ENCODE peak calls at places on chromosomes 6 and 20, in ten cellular contexts. M is cardiac muscle cell, K is AG09309, N is PC-3, U is AG10803, B is fibroblast of pulmonary artery, H is ascending aorta, Q is foreskin fibroblast, F is GM23338, C is brain microvascular endothelial cell. X is an unnamed sample.

GRCh38 chr20:60693513-60694133 is 558.4 kb upstream of the CDH4 start:
- DNase-seq in M (no peak), K (no peak), N (no peak), U (no peak), B (no peak), H (no peak), Q (no peak), F (peak), C (no peak), X (no peak)

GRCh38 chr6:4313044-4313686 is 177.8 kb upstream of the ECI2 start:
- DNase-seq in M (peak), K (peak), N (peak), U (peak), B (peak), H (no peak), Q (peak), F (peak), C (peak), X (peak)

GRCh38 chr6:29737707-29738630 is 14.7 kb downstream of the HLA-F start:
- DNase-seq in M (peak), K (peak), N (peak), U (peak), B (peak), H (no peak), Q (peak), F (peak), C (peak), X (peak)

GRCh38 chr6:155001482-155001881 is 6.4 kb downstream of the TIAM2 start:
- DNase-seq in M (no peak), K (no peak), N (no peak), U (peak), B (peak), H (no peak), Q (peak), F (no peak), C (peak), X (peak)

GRCh38 chr20:1761116-1761515 is 103.5 kb upstream of the SIRPG start:
- DNase-seq in M (peak), K (peak), N (peak), U (peak), B (peak), H (no peak), Q (peak), F (no peak), C (peak), X (peak)

GRCh38 chr6:34027445-34027936 is 118.4 kb downstream of the GRM4 start:
- DNase-seq in M (peak), K (no peak), N (peak), U (peak), B (peak), H (no peak), Q (peak), F (peak), C (no peak), X (peak)

GRCh38 chr20:45323731-45324130 is 15.6 kb upstream of the MATN4 start:
- DNase-seq in M (no peak), K (no peak), N (peak), U (no peak), B (no peak), H (no peak), Q (peak), F (no peak), C (no peak), X (no peak)

GRCh38 chr20:24684954-24685691 is 215.7 kb downstream of the SYNDIG1 start:
- DNase-seq in M (no peak), K (no peak), N (no peak), U (no peak), B (no peak), H (peak), Q (no peak), F (peak), C (no peak), X (no peak)

GRCh38 chr20:44918761-44919160 is 8.9 kb downstream of the PABPC1L start:
- DNase-seq in M (no peak), K (no peak), N (no peak), U (no peak), B (no peak), H (no peak), Q (no peak), F (no peak), C (no peak), X (no peak)

GRCh38 chr6:112030965-112031660 is 22.8 kb upstream of the CCN6 start:
- DNase-seq in M (no peak), K (no peak), N (no peak), U (no peak), B (no peak), H (no peak), Q (no peak), F (no peak), C (no peak), X (no peak)

GRCh38 chr6:112027942-112028674 is 25.8 kb upstream of the CCN6 start:
- DNase-seq in M (peak), K (peak), N (no peak), U (peak), B (peak), H (no peak), Q (peak), F (no peak), C (no peak), X (peak)

GRCh38 chr6:112030206-112030932 is 23.5 kb upstream of the CCN6 start:
- DNase-seq in M (no peak), K (no peak), N (no peak), U (no peak), B (no peak), H (no peak), Q (no peak), F (no peak), C (no peak), X (no peak)

GRCh38 chr6:112026933-112027332 is 27.0 kb upstream of the CCN6 start:
- DNase-seq in M (no peak), K (no peak), N (no peak), U (no peak), B (no peak), H (no peak), Q (no peak), F (no peak), C (no peak), X (no peak)

GRCh38 chr6:112029045-112029822 is 24.7 kb upstream of the CCN6 start:
- DNase-seq in M (peak), K (no peak), N (peak), U (no peak), B (peak), H (no peak), Q (peak), F (peak), C (peak), X (peak)
- TF ChIP-seq CTCF in M (peak), K (peak), N (peak), U (peak), B (peak), H (peak), Q (peak), F (peak), C (peak), X (peak)

GRCh38 chr6:143973097-143973979 is 34.7 kb downstream of the PLAGL1 start:
- DNase-seq in M (no peak), K (no peak), N (no peak), U (no peak), B (no peak), H (no peak), Q (no peak), F (peak), C (no peak), X (no peak)
- H3K4me3 ChIP-seq in M (no peak), K (no peak), N (no peak), U (no peak), B (no peak), H (no peak), Q (no peak), F (peak), C (no peak), X (no peak)

GRCh38 chr6:53827485-53827884 is 32.7 kb downstream of the LRRC1 start:
- DNase-seq in M (no peak), K (no peak), N (peak), U (no peak), B (no peak), H (no peak), Q (no peak), F (no peak), C (no peak), X (no peak)
- TF ChIP-seq CTCF in M (no peak), K (no peak), N (no peak), U (no peak), B (no peak), H (no peak), Q (no peak), F (no peak), C (no peak), X (no peak)

GRCh38 chr20:34315236-34315635 is 12.1 kb upstream of the AHCY start:
- DNase-seq in M (no peak), K (no peak), N (no peak), U (no peak), B (no peak), H (no peak), Q (no peak), F (no peak), C (no peak), X (no peak)

GRCh38 chr20:34312024-34312460 is 8.9 kb upstream of the AHCY start:
- DNase-seq in M (no peak), K (no peak), N (no peak), U (no peak), B (no peak), H (no peak), Q (no peak), F (peak), C (no peak), X (no peak)

GRCh38 chr20:34311118-34312023 is 8.2 kb upstream of the AHCY start:
- DNase-seq in M (peak), K (no peak), N (no peak), U (no peak), B (no peak), H (no peak), Q (peak), F (peak), C (no peak), X (no peak)

GRCh38 chr20:34310481-34311117 is 7.4 kb upstream of the AHCY start:
- DNase-seq in M (no peak), K (no peak), N (no peak), U (no peak), B (no peak), H (no peak), Q (no peak), F (no peak), C (no peak), X (no peak)

GRCh38 chr20:34312544-34313217 is 9.5 kb upstream of the AHCY start:
- DNase-seq in M (peak), K (peak), N (peak), U (peak), B (peak), H (peak), Q (peak), F (peak), C (peak), X (peak)
- H3K4me3 ChIP-seq in M (no peak), K (peak), N (peak), U (peak), B (peak), H (no peak), Q (peak), F (peak), C (peak), X (peak)

DNA sequence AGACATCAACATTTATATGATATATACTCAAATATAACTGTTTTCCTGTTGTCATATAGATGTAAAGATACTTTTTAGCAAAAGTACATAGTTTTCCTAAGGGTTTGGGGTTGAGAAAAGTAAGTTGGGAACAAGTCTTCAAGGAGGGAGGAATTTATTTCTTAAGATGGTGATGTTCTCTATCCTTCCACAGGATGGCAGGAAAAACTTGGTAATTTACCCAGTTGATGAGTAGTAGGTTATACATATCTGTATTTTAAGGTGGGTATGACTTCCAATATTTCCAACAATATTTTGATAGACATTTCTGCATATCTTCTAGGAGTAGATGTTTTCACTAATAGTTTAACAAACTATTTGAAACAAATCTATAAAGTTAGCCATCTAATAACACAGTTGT is 254.4 kb downstream of the RIMS1 start:
- DNase-seq in M (peak), K (no peak), N (peak), U (no peak), B (peak), H (no peak), Q (peak), F (peak), C (no peak), X (no peak)
- TF ChIP-seq CTCF in M (no peak), K (peak), N (peak), U (peak), B (no peak), H (no peak), Q (no peak), F (peak), C (no peak), X (no peak)

GRCh38 chr6:106513813-106514212 is 115.5 kb downstream of the RTN4IP1 start:
- DNase-seq in M (no peak), K (no peak), N (peak), U (peak), B (no peak), H (no peak), Q (peak), F (no peak), C (no peak), X (peak)
- H3K4me3 ChIP-seq in M (no peak), K (peak), N (peak), U (peak), B (no peak), H (no peak), Q (peak), F (no peak), C (no peak), X (peak)

GRCh38 chr20:22404609-22405170 is 179.7 kb downstream of the FOXA2 start:
- DNase-seq in M (peak), K (peak), N (peak), U (peak), B (peak), H (no peak), Q (no peak), F (no peak), C (no peak), X (no peak)

GRCh38 chr20:22403860-22404608 is 180.3 kb downstream of the FOXA2 start:
- DNase-seq in M (peak), K (no peak), N (peak), U (no peak), B (peak), H (no peak), Q (no peak), F (peak), C (no peak), X (no peak)

GRCh38 chr20:22400440-22400839 is 183.9 kb downstream of the FOXA2 start:
- DNase-seq in M (no peak), K (no peak), N (no peak), U (no peak), B (no peak), H (no peak), Q (no peak), F (no peak), C (no peak), X (no peak)

GRCh38 chr20:22402550-22402949 is 181.8 kb downstream of the FOXA2 start:
- DNase-seq in M (no peak), K (no peak), N (no peak), U (no peak), B (no peak), H (no peak), Q (no peak), F (no peak), C (no peak), X (no peak)

DNA sequence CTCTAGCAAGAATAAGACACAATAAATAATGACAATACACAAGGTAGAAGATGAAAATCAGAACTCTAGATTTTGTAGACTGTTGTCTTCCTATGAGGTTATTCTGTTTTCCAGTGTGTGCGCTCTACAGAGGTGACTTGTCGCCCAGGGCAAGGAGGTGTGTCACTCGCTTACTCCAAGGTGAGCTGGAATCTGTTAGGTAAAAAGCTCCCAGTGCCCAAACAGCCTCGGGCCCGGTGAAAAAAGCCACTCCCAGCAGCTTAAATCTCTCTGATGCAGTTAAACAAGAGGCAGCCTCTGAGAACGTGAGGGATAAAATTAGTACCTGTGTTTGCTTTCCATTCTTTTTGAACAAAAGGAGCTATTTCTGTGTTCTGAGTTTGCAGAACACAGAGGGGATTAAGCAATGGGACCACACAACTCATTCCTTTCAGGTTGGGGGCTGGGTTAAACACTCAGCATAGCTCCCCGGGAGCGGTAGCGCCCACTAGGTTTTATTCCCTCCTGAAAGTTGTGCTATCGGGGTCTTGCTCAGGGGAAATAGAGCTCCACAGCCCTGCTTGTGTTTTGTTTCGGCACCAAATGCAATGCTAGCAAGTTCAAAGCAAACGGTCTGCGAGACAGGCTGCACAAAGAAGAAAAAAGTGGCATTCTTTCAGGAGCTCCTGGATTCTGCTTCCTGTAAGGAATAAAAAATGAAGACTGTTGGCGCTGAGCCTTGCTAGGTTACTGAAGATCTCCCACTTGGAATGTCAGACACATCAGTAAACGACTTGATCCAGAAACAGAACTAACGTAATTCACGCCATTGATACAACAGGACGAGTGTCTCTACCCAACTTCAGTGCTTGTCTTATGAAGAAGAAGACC is 181.1 kb downstream of the FOXA2 start:
- DNase-seq in M (peak), K (no peak), N (peak), U (no peak), B (peak), H (no peak), Q (no peak), F (peak), C (no peak), X (no peak)
- TF ChIP-seq CTCF in M (no peak), K (no peak), N (peak), U (no peak), B (no peak), H (no peak), Q (no peak), F (peak), C (no peak), X (no peak)

X was measured in fibroblast of villous mesenchyme.